ENCODE peak calls at places on chromosomes 13 and 19, in four cellular contexts. W, S, B and D are unnamed samples.

GRCh38 chr19:38401148-38401547 is 1.7 kb upstream of the FAM98C start:
- DNase-seq in W (no peak), S (no peak), B (no peak), D (no peak)

GRCh38 chr13:55437162-55437561 is 1703.6 kb upstream of the PRR20A start:
- DNase-seq in W (no peak), S (no peak), B (no peak), D (no peak)

GRCh38 chr19:39839678-39840327 is 5.8 kb upstream of the DYRK1B start:
- DNase-seq in W (no peak), S (no peak), B (no peak), D (no peak)

GRCh38 chr13:109357751-109358150 is 428.6 kb downstream of the IRS2 start:
- DNase-seq in W (no peak), S (no peak), B (no peak), D (no peak)

GRCh38 chr19:1880611-1881392 is 4.5 kb downstream of the ABHD17A start:
- DNase-seq in W (no peak), S (no peak), B (no peak), D (no peak)

GRCh38 chr19:42149447-42150202 is 17.4 kb upstream of the POU2F2 start:
- DNase-seq in W (no peak), S (no peak), B (no peak), D (no peak)

GRCh38 chr19:13838943-13839192 is 38.1 kb upstream of the NANOS3 start:
- DNase-seq in W (no peak), S (no peak), B (no peak), D (no peak)

GRCh38 chr13:99752373-99752772 is 219.2 kb downstream of the ZIC5 start:
- DNase-seq in W (no peak), S (no peak), B (no peak), D (no peak)

GRCh38 chr13:23505007-23505406 is 65.2 kb upstream of the TNFRSF19 start:
- DNase-seq in W (no peak), S (no peak), B (no peak), D (no peak)

GRCh38 chr19:18896421-18896841 is 473 bp upstream of the CERS1 start:
- DNase-seq in W (no peak), S (no peak), B (no peak), D (no peak)

GRCh38 chr19:35246466-35247096 is 2.2 kb upstream of the LSR start:
- DNase-seq in W (no peak), S (no peak), B (no peak), D (no peak)

GRCh38 chr13:112637017-112637801 is 49.3 kb upstream of the TUBGCP3 start:
- DNase-seq in W (no peak), S (no peak), B (no peak), D (no peak)

GRCh38 chr19:45200614-45201013 is 22.0 kb downstream of the BLOC1S3 start:
- DNase-seq in W (peak), S (no peak), B (no peak), D (no peak)

GRCh38 chr19:4732680-4733114 is 9.1 kb upstream of the DPP9 start:
- DNase-seq in W (peak), S (no peak), B (no peak), D (peak)

GRCh38 chr13:112042496-112042895 is 24.5 kb upstream of the SOX1 start:
- DNase-seq in W (no peak), S (no peak), B (no peak), D (no peak)

GRCh38 chr19:12657966-12658365 is 8.6 kb downstream of the MAN2B1 start:
- DNase-seq in W (no peak), S (no peak), B (no peak), D (no peak)

GRCh38 chr13:76300688-76301087 is 585.5 kb downstream of the KCTD12 start:
- DNase-seq in W (no peak), S (no peak), B (no peak), D (no peak)

GRCh38 chr19:12899891-12900518 is 9.0 kb downstream of the GCDH start:
- DNase-seq in W (no peak), S (no peak), B (no peak), D (no peak)

GRCh38 chr19:30254214-30254613 is 118.0 kb upstream of the ZNF536 start:
- DNase-seq in W (no peak), S (no peak), B (no peak), D (no peak)

GRCh38 chr13:87820221-87820620 is 149.1 kb downstream of the SLITRK5 start:
- DNase-seq in W (no peak), S (no peak), B (no peak), D (no peak)

GRCh38 chr13:84651288-84651687 is 769.0 kb upstream of the SLITRK1 start:
- DNase-seq in W (no peak), S (no peak), B (no peak), D (no peak)

GRCh38 chr13:95956589-95957148 is 96.5 kb downstream of the UGGT2 start:
- DNase-seq in W (no peak), S (no peak), B (no peak), D (no peak)

GRCh38 chr13:106455777-106456176 is 79.7 kb downstream of the EFNB2 start:
- DNase-seq in W (no peak), S (no peak), B (no peak), D (no peak)

GRCh38 chr19:13120817-13121216 is 2.8 kb downstream of the NACC1 start:
- DNase-seq in W (no peak), S (no peak), B (no peak), D (no peak)

GRCh38 chr13:73810647-73811046 is 323.6 kb downstream of the KLF12 start:
- DNase-seq in W (no peak), S (no peak), B (no peak), D (no peak)